ENCODE peak calls at places on chromosome 1, in ten cellular contexts. O is Caco-2, F is GM20000, L is cardiac fibroblast, E is tibial artery, D is choroid plexus epithelial cell, Y is AG04450, V is stomach, H is neural progenitor cell, N is GM13977. R is an unnamed sample.

GRCh38 chr1:36889846-36890245 is 144.5 kb downstream of the GRIK3 start:
- DNase-seq in O (no peak), F (no peak), L (no peak), E (no peak), D (no peak), Y (no peak), V (peak; percentile 4), H (no peak), N (no peak), R (no peak)

GRCh38 chr1:174165471-174166137 is 6.3 kb downstream of the RABGAP1L start:
- DNase-seq in O (no peak), F (no peak), L (peak; percentile 18), E (peak; percentile 24), D (no peak), Y (no peak), V (no peak), H (no peak), N (no peak), R (no peak)

GRCh38 chr1:199742547-199742946 is 285.0 kb upstream of the NR5A2 start:
- DNase-seq in O (no peak), F (no peak), L (peak; percentile 89), E (no peak), D (peak; percentile 92), Y (peak; percentile 72), V (no peak), H (no peak), N (no peak), R (no peak)

GRCh38 chr1:229952670-229953520 is 114.1 kb upstream of the GALNT2 start:
- DNase-seq in O (no peak), F (no peak), L (peak; percentile 8), E (no peak), D (no peak), Y (no peak), V (no peak), H (no peak), N (no peak), R (no peak)

GRCh38 chr1:15728937-15729657 is 7.0 kb upstream of the SLC25A34 start:
- DNase-seq in O (no peak), F (no peak), L (no peak), E (no peak), D (no peak), Y (no peak), V (no peak), H (no peak), N (no peak), R (no peak)

GRCh38 chr1:226904772-226905171 is 34.4 kb downstream of the PSEN2 start:
- DNase-seq in O (no peak), F (no peak), L (no peak), E (no peak), D (no peak), Y (no peak), V (no peak), H (no peak), N (no peak), R (no peak)

GRCh38 chr1:107244734-107245495 is 104.1 kb downstream of the NTNG1 start:
- DNase-seq in O (no peak), F (no peak), L (no peak), E (no peak), D (no peak), Y (no peak), V (no peak), H (no peak), N (no peak), R (no peak)

GRCh38 chr1:203765029-203765837 is at the start of gene LAX1:
- DNase-seq in O (no peak), F (peak; percentile 69), L (no peak), E (no peak), D (no peak), Y (no peak), V (peak; percentile 43), H (no peak), N (peak; percentile 55), R (peak; percentile 22)

GRCh38 chr1:146032613-146033219 is 11.2 kb upstream of the HJV start:
- DNase-seq in O (peak; percentile 64), F (peak; percentile 43), L (peak; percentile 72), E (no peak), D (peak; percentile 78), Y (no peak), V (no peak), H (peak; percentile 48), N (peak; percentile 46), R (no peak)

GRCh38 chr1:201791051-201791774 is 37.7 kb upstream of the IPO9 start:
- DNase-seq in O (no peak), F (no peak), L (peak; percentile 66), E (no peak), D (peak; percentile 71), Y (no peak), V (no peak), H (no peak), N (no peak), R (no peak)

GRCh38 chr1:34547043-34547674 is 207.7 kb upstream of the GJB5 start:
- DNase-seq in O (peak; percentile 51), F (no peak), L (no peak), E (no peak), D (peak; percentile 2), Y (no peak), V (no peak), H (peak; percentile 63), N (no peak), R (no peak)
- TF ChIP-seq CTCF in O (no peak), F (no peak), L (no peak), E (no peak), D (no peak), Y (peak; percentile 13), V (no peak), H (peak; percentile 60), N (no peak), R (no peak)

GRCh38 chr1:26111530-26112406 is at the start of gene PDIK1L:
- DNase-seq in O (peak; percentile 93), F (peak; percentile 97), L (peak; percentile 98), E (peak; percentile 86), D (peak; percentile 98), Y (peak; percentile 90), V (peak; percentile 95), H (peak; percentile 98), N (peak; percentile 95), R (peak; percentile 90)
- TF ChIP-seq CTCF in O (no peak), F (no peak), L (no peak), E (peak; percentile 1), D (no peak), Y (no peak), V (no peak), H (no peak), N (no peak), R (no peak)

DNA sequence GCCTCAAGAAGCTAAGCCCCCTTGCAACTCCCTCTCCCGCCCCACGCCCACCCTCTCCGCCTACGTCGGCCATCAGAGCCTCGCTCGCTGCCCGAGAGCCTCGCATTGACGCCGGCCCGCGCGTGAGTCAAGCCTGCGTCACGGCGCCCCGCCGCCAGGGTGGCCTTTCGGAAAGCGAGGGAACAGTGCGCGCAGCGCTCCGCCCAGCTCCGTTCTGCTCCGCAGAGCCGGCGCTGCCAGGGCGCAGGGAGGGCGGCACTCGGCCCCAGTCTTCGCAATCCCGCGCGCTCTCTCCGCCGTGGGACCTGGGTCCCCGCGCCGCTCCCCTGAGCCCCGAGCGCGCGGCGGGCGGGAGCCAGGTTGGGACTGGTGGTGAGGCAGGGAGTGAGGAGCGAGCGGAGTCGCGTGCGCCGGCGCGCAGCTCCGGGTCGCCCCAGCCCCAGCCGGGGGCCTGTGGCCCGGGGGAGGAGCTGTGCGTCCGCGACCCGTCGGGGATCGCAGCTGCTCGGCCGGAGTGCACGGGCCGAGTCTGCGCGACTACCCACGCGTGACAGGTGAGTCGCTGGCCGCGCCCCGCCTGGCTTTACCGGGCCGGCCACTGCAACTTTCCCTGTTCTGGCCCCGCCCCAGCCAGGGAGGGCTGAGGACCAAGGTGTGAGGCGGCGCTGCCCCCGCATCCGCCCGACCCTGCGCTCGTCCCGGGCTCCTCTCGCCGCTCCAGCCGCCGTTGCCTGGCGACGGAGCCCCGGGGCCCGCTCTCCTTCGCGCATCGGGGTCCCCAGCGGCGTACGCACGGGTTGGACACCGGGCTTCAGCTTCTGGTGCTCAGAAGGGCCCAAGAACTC is at the start of gene SLC6A17:
- DNase-seq in O (no peak), F (no peak), L (peak; percentile 28), E (no peak), D (peak; percentile 47), Y (no peak), V (no peak), H (peak; percentile 75), N (no peak), R (no peak)
- TF ChIP-seq CTCF in O (no peak), F (no peak), L (no peak), E (peak; percentile 21), D (no peak), Y (peak; percentile 5), V (no peak), H (peak; percentile 38), N (no peak), R (no peak)

DNA sequence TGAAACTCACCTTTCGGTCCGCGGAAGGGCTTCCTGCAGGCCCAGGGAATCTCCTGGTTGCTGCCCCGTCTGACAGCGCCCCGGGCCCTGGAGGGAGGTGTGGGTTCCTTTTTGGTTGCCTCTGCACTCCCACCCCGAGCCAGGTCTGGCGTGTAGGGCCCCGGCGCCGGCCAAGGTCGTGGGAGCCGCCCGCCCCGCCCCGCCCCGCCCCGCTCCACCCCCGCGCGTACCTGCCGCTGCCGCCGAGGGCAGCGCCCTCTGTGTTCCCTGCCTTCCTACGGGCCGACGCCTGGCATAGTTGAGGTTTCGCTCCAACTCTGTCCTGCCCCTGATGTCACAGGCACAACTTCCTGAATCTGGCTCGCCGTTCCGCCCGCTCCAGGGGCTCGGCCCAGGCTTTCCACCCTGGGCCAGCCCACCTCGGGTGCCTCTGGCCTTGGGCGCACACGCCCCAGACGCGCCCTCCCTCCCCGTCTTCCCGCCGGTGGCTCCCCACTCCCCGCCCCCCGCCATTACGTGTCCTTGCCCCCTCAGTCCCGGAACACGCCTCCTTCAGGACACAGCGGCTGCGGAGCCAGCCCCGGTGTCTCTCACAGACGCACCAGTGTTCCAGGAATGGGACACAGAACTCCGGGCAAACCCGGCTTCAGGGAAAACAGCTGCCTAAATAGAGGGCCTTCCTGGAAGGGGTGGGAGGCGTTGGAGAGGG is at the start of gene KIAA0040:
- DNase-seq in O (peak; percentile 79), F (peak; percentile 83), L (peak; percentile 29), E (peak; percentile 71), D (no peak), Y (no peak), V (peak; percentile 81), H (peak; percentile 72), N (peak; percentile 71), R (peak; percentile 54)
- TF ChIP-seq CTCF in O (no peak), F (no peak), L (no peak), E (no peak), D (no peak), Y (no peak), V (no peak), H (peak; percentile 13), N (peak; percentile 27), R (no peak)

DNA sequence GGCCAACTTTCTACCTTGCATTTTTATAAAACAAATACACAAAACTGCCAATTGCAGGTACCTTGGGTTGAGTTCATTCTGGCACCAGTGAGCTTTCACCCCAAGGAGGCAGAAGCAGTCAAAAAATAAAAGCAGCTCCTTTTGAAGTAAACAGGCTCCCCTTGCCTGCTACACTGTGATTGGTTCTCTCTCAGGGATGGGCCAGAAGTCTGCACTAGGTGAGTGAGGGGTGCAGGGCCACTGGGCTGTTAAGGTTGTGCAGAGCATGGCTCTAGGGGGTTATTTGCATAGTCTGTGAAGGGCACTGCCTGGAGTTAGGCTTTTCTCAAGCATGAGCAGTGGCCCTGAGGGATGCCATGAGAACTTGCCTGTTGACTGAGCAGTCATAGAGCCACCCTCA is 39.1 kb downstream of the AKNAD1 start:
- DNase-seq in O (no peak), F (no peak), L (no peak), E (no peak), D (no peak), Y (no peak), V (no peak), H (no peak), N (no peak), R (no peak)
- TF ChIP-seq CTCF in O (no peak), F (no peak), L (no peak), E (no peak), D (no peak), Y (no peak), V (no peak), H (no peak), N (no peak), R (no peak)

R was measured in activated B cell treated with CpG ODN at 0.5 μM for 24 hours.